ENCODE peak calls at places on chromosome X, in five cellular contexts. Q is A549, V is DND-41, Z is tibial nerve, O is HAP-1. U is an unnamed sample. For H3K9me3, the result is how much of the 10 kb centered on the place peaks cover.

GRCh38 chrX:103779156-103779555 is 2.5 kb downstream of the PLP1 start:
- DNase-seq in Q (no peak), V (no peak), Z (no peak), O (no peak), U (no peak)

GRCh38 chrX:74291964-74292891 is 11.8 kb upstream of the ZCCHC13 start:
- DNase-seq in Q (peak), V (peak), Z (peak), O (peak), U (no peak)

GRCh38 chrX:154534526-154535322 is 11.9 kb downstream of the G6PD start:
- DNase-seq in Q (peak), V (peak), Z (peak), O (peak), U (no peak)

GRCh38 chrX:3393581-3394111 is 47.2 kb upstream of the MXRA5 start:
- DNase-seq in Q (no peak), V (no peak), Z (no peak), O (no peak), U (no peak)

GRCh38 chrX:148337873-148338272 is 162.5 kb upstream of the AFF2 start:
- DNase-seq in Q (no peak), V (peak), Z (no peak), O (no peak), U (no peak)

GRCh38 chrX:8971116-8971515 is 62.8 kb downstream of the FAM9B start:
- DNase-seq in Q (peak), V (no peak), Z (no peak), O (peak), U (no peak)

GRCh38 chrX:112868586-112868985 is 28.0 kb upstream of the AMOT start:
- DNase-seq in Q (no peak), V (no peak), Z (no peak), O (no peak), U (no peak)

GRCh38 chrX:155313766-155314165 is 20.6 kb downstream of the CLIC2 start:
- DNase-seq in Q (peak), V (no peak), Z (no peak), O (no peak), U (no peak)

GRCh38 chrX:56728752-56729151 is 291 bp upstream of the NBDY start:
- DNase-seq in Q (peak), V (peak), Z (peak), O (peak), U (no peak)

GRCh38 chrX:83529950-83530349 is 21.9 kb downstream of the POU3F4 start:
- DNase-seq in Q (no peak), V (no peak), Z (no peak), O (no peak), U (no peak)

GRCh38 chrX:115367455-115367854 is 77.9 kb downstream of the LUZP4 start:
- DNase-seq in Q (no peak), V (no peak), Z (no peak), O (no peak), U (no peak)

GRCh38 chrX:149504226-149504914 is 736 bp downstream of the IDS start:
- DNase-seq in Q (peak), V (peak), Z (no peak), O (peak), U (no peak)

GRCh38 chrX:154485150-154486051 is 1.0 kb downstream of the UBL4A start:
- DNase-seq in Q (no peak), V (no peak), Z (no peak), O (no peak), U (no peak)

GRCh38 chrX:132576945-132577344 is 88.1 kb upstream of the MBNL3 start:
- DNase-seq in Q (no peak), V (no peak), Z (no peak), O (no peak), U (no peak)

GRCh38 chrX:39519566-39520301 is 578.0 kb downstream of the BCOR start:
- DNase-seq in Q (no peak), V (no peak), Z (no peak), O (no peak), U (no peak)

GRCh38 chrX:9204560-9204959 is 170.6 kb upstream of the FAM9B start:
- DNase-seq in Q (peak), V (no peak), Z (no peak), O (no peak), U (no peak)

GRCh38 chrX:137771537-137771936 is 205.6 kb downstream of the ZIC3 start:
- DNase-seq in Q (no peak), V (no peak), Z (no peak), O (no peak), U (no peak)

GRCh38 chrX:11629593-11630211 is 36.0 kb downstream of the ARHGAP6 start:
- DNase-seq in Q (no peak), V (no peak), Z (peak), O (no peak), U (no peak)

GRCh38 chrX:153637121-153638040 is 9.6 kb upstream of the DUSP9 start:
- DNase-seq in Q (no peak), V (no peak), Z (no peak), O (no peak), U (no peak)

GRCh38 chrX:131828482-131828881 is 194.6 kb upstream of the STK26 start:
- DNase-seq in Q (no peak), V (no peak), Z (no peak), O (peak), U (no peak)

GRCh38 chrX:68060506-68061205 is 372.6 kb downstream of the OPHN1 start:
- DNase-seq in Q (no peak), V (no peak), Z (no peak), O (peak), U (no peak)

GRCh38 chrX:45815389-45815788 is 614.7 kb upstream of the DIPK2B start:
- DNase-seq in Q (no peak), V (no peak), Z (no peak), O (no peak), U (no peak)

GRCh38 chrX:32448945-32449344 is 762.4 kb downstream of the DMD start:
- DNase-seq in Q (no peak), V (no peak), Z (no peak), O (no peak), U (no peak)

GRCh38 chrX:45788941-45789348 is 588.3 kb upstream of the DIPK2B start:
- DNase-seq in Q (no peak), V (no peak), Z (no peak), O (no peak), U (no peak)

GRCh38 chrX:119618439-119618838 is 12.2 kb upstream of the NKRF start:
- DNase-seq in Q (no peak), V (no peak), Z (no peak), O (no peak), U (no peak)

GRCh38 chrX:25052798-25053534 is 37.2 kb upstream of the ARX start:
- DNase-seq in Q (peak), V (no peak), Z (no peak), O (no peak), U (no peak)

GRCh38 chrX:77436682-77437081 is 10.5 kb upstream of the FGF16 start:
- DNase-seq in Q (peak), V (no peak), Z (no peak), O (no peak), U (no peak)

GRCh38 chrX:19372170-19373033 is 28.7 kb downstream of the PDHA1 start:
- DNase-seq in Q (peak), V (peak), Z (peak), O (peak), U (no peak)
- H3K4me3 ChIP-seq in Q (no peak), V (peak), Z (peak), O (peak), U (peak)

GRCh38 chrX:75327607-75328006 is 53.7 kb downstream of the UPRT start:
- DNase-seq in Q (no peak), V (no peak), Z (no peak), O (no peak), U (no peak)
- H3K9me3 ChIP-seq in Q (under half), V (under half), Z (under half), O (under half), U (under half)

GRCh38 chrX:129655547-129656248 is 942 bp upstream of the APLN start:
- DNase-seq in Q (peak), V (peak), Z (no peak), O (no peak), U (no peak)
- H3K4me3 ChIP-seq in Q (peak), V (peak), Z (no peak), O (no peak), U (no peak)

DNA sequence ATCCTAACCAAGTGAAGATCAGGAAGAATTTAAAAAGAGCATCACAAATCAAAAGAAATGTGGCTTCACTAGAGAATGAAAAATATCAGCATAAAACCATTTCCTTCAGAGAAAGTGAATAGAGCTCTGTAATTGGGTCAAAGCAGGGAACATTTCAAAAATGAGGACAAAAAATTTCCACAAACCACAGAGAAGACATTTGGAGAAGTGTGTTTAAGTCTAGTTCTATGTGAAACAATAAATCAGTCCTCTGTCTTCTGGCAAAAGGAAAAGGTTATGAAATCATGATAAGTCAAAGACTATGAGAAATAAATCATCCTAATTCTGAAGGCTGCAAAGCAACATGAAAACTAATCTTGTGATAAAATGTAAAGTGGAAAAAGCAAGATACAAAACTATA is 27.9 kb downstream of the SMPX start:
- DNase-seq in Q (no peak), V (no peak), Z (no peak), O (no peak), U (no peak)
- H3K9me3 ChIP-seq in Q (under half), V (under half), Z (under half), O (under half), U (under half)

GRCh38 chrX:964831-965416 is 247.5 kb downstream of the CRLF2 start:
- DNase-seq in Q (no peak), V (no peak), Z (no peak), O (no peak), U (no peak)
- H3K4me3 ChIP-seq in Q (no peak), V (no peak), Z (no peak), O (no peak), U (no peak)

GRCh38 chrX:51242212-51242611 is 90.4 kb upstream of the NUDT10 start:
- DNase-seq in Q (no peak), V (no peak), Z (no peak), O (no peak), U (no peak)
- H3K9me3 ChIP-seq in Q (under half), V (under half), Z (under half), O (under half), U (under half)

GRCh38 chrX:71184092-71184491 is 38.9 kb upstream of the GJB1 start:
- DNase-seq in Q (no peak), V (no peak), Z (no peak), O (no peak), U (no peak)

GRCh38 chrX:71183341-71183740 is 38.7 kb downstream of the NLGN3 start:
- DNase-seq in Q (no peak), V (no peak), Z (no peak), O (peak), U (no peak)

GRCh38 chrX:71181558-71181909 is 36.9 kb downstream of the NLGN3 start:
- DNase-seq in Q (no peak), V (peak), Z (peak), O (peak), U (no peak)

GRCh38 chrX:71184803-71185495 is 38.1 kb upstream of the GJB1 start:
- DNase-seq in Q (no peak), V (no peak), Z (no peak), O (no peak), U (no peak)

GRCh38 chrX:71181910-71182799 is 37.5 kb downstream of the NLGN3 start:
- DNase-seq in Q (peak), V (peak), Z (peak), O (peak), U (peak)
- H3K4me3 ChIP-seq in Q (peak), V (peak), Z (peak), O (peak), U (peak)

GRCh38 chrX:23749576-23749975 is 6.5 kb upstream of the ACOT9 start:
- DNase-seq in Q (no peak), V (no peak), Z (no peak), O (no peak), U (no peak)

GRCh38 chrX:23742174-23742692 is 843 bp downstream of the ACOT9 start:
- DNase-seq in Q (peak), V (no peak), Z (peak), O (peak), U (no peak)

GRCh38 chrX:23749129-23749528 is 6.1 kb upstream of the ACOT9 start:
- DNase-seq in Q (no peak), V (no peak), Z (no peak), O (no peak), U (no peak)

GRCh38 chrX:23742693-23743622 is at the start of gene ACOT9:
- DNase-seq in Q (peak), V (peak), Z (peak), O (peak), U (peak)

GRCh38 chrX:23745786-23746185 is 2.7 kb upstream of the ACOT9 start:
- DNase-seq in Q (no peak), V (no peak), Z (no peak), O (no peak), U (no peak)
- H3K9me3 ChIP-seq in Q (under half), V (under half), Z (under half), O (under half), U (under half)